ENCODE peak calls at places on chromosomes 1 and 21, in nine cellular contexts. One of them, this sample, is unnamed.

GRCh38 chr1:32536117-32536516 is 3.1 kb upstream of the ZBTB8A start:
- DNase-seq in GDM1: peak; percentile 41
- DNase-seq in cardiac muscle cell: no peak
- DNase-seq in brain microvascular endothelial cell: no peak
- DNase-seq in Panc1: no peak
- DNase-seq in astrocyte: no peak
- DNase-seq in cardiac fibroblast: no peak
- DNase-seq in naive thymus-derived CD8-positive, alpha-beta T cell: no peak
- DNase-seq in fibroblast of the aortic adventitia: no peak
- DNase-seq in this sample: no peak

GRCh38 chr1:203289281-203289981 is 15.9 kb upstream of the BTG2 start:
- DNase-seq in GDM1: no peak
- DNase-seq in cardiac muscle cell: no peak
- DNase-seq in brain microvascular endothelial cell: no peak
- DNase-seq in Panc1: no peak
- DNase-seq in astrocyte: no peak
- DNase-seq in cardiac fibroblast: no peak
- DNase-seq in naive thymus-derived CD8-positive, alpha-beta T cell: peak; percentile 91
- DNase-seq in fibroblast of the aortic adventitia: no peak
- DNase-seq in this sample: no peak

GRCh38 chr1:200409203-200409760 is 554 bp downstream of the ZNF281 start:
- DNase-seq in GDM1: no peak
- DNase-seq in cardiac muscle cell: peak; percentile 37
- DNase-seq in brain microvascular endothelial cell: peak; percentile 24
- DNase-seq in Panc1: no peak
- DNase-seq in astrocyte: peak; percentile 35
- DNase-seq in cardiac fibroblast: peak; percentile 34
- DNase-seq in naive thymus-derived CD8-positive, alpha-beta T cell: no peak
- DNase-seq in fibroblast of the aortic adventitia: peak; percentile 30
- DNase-seq in this sample: no peak

GRCh38 chr1:53341961-53342707 is 14.3 kb upstream of the LRP8 start:
- DNase-seq in GDM1: no peak
- DNase-seq in cardiac muscle cell: no peak
- DNase-seq in brain microvascular endothelial cell: no peak
- DNase-seq in Panc1: no peak
- DNase-seq in astrocyte: no peak
- DNase-seq in cardiac fibroblast: no peak
- DNase-seq in naive thymus-derived CD8-positive, alpha-beta T cell: no peak
- DNase-seq in fibroblast of the aortic adventitia: no peak
- DNase-seq in this sample: no peak

GRCh38 chr1:72011721-72012120 is 270.6 kb downstream of the NEGR1 start:
- DNase-seq in GDM1: no peak
- DNase-seq in cardiac muscle cell: peak; percentile 67
- DNase-seq in brain microvascular endothelial cell: no peak
- DNase-seq in Panc1: no peak
- DNase-seq in astrocyte: no peak
- DNase-seq in cardiac fibroblast: no peak
- DNase-seq in naive thymus-derived CD8-positive, alpha-beta T cell: no peak
- DNase-seq in fibroblast of the aortic adventitia: no peak
- DNase-seq in this sample: no peak

GRCh38 chr1:43074244-43074643 is 97.8 kb downstream of the EBNA1BP2 start:
- DNase-seq in GDM1: no peak
- DNase-seq in cardiac muscle cell: peak; percentile 49
- DNase-seq in brain microvascular endothelial cell: no peak
- DNase-seq in Panc1: no peak
- DNase-seq in astrocyte: no peak
- DNase-seq in cardiac fibroblast: no peak
- DNase-seq in naive thymus-derived CD8-positive, alpha-beta T cell: no peak
- DNase-seq in fibroblast of the aortic adventitia: no peak
- DNase-seq in this sample: no peak

GRCh38 chr1:2836333-2836970 is 35.0 kb upstream of the TTC34 start:
- DNase-seq in GDM1: no peak
- DNase-seq in cardiac muscle cell: no peak
- DNase-seq in brain microvascular endothelial cell: no peak
- DNase-seq in Panc1: no peak
- DNase-seq in astrocyte: no peak
- DNase-seq in cardiac fibroblast: no peak
- DNase-seq in naive thymus-derived CD8-positive, alpha-beta T cell: no peak
- DNase-seq in fibroblast of the aortic adventitia: no peak
- DNase-seq in this sample: no peak

GRCh38 chr1:66527688-66528087 is 6.3 kb upstream of the SGIP1 start:
- DNase-seq in GDM1: no peak
- DNase-seq in cardiac muscle cell: no peak
- DNase-seq in brain microvascular endothelial cell: peak; percentile 76
- DNase-seq in Panc1: no peak
- DNase-seq in astrocyte: peak; percentile 72
- DNase-seq in cardiac fibroblast: peak; percentile 91
- DNase-seq in naive thymus-derived CD8-positive, alpha-beta T cell: no peak
- DNase-seq in fibroblast of the aortic adventitia: peak; percentile 72
- DNase-seq in this sample: no peak

GRCh38 chr1:69572921-69573320 is 5.2 kb downstream of the LRRC7 start:
- DNase-seq in GDM1: no peak
- DNase-seq in cardiac muscle cell: no peak
- DNase-seq in brain microvascular endothelial cell: no peak
- DNase-seq in Panc1: no peak
- DNase-seq in astrocyte: no peak
- DNase-seq in cardiac fibroblast: no peak
- DNase-seq in naive thymus-derived CD8-positive, alpha-beta T cell: no peak
- DNase-seq in fibroblast of the aortic adventitia: no peak
- DNase-seq in this sample: no peak

GRCh38 chr1:94418664-94419655 is 771 bp downstream of the ABCD3 start:
- DNase-seq in GDM1: no peak
- DNase-seq in cardiac muscle cell: peak; percentile 68
- DNase-seq in brain microvascular endothelial cell: peak; percentile 32
- DNase-seq in Panc1: no peak
- DNase-seq in astrocyte: peak; percentile 38
- DNase-seq in cardiac fibroblast: peak; percentile 52
- DNase-seq in naive thymus-derived CD8-positive, alpha-beta T cell: peak; percentile 16
- DNase-seq in fibroblast of the aortic adventitia: peak; percentile 38
- DNase-seq in this sample: no peak

GRCh38 chr21:44378646-44379581 is 25.5 kb downstream of the TRPM2 start:
- DNase-seq in GDM1: no peak
- DNase-seq in cardiac muscle cell: no peak
- DNase-seq in brain microvascular endothelial cell: no peak
- DNase-seq in Panc1: no peak
- DNase-seq in astrocyte: no peak
- DNase-seq in cardiac fibroblast: no peak
- DNase-seq in naive thymus-derived CD8-positive, alpha-beta T cell: no peak
- DNase-seq in fibroblast of the aortic adventitia: no peak
- DNase-seq in this sample: no peak

GRCh38 chr1:179083031-179083345 is 1.1 kb downstream of the TOR3A start:
- DNase-seq in GDM1: no peak
- DNase-seq in cardiac muscle cell: no peak
- DNase-seq in brain microvascular endothelial cell: no peak
- DNase-seq in Panc1: no peak
- DNase-seq in astrocyte: peak; percentile 35
- DNase-seq in cardiac fibroblast: peak; percentile 41
- DNase-seq in naive thymus-derived CD8-positive, alpha-beta T cell: peak; percentile 21
- DNase-seq in fibroblast of the aortic adventitia: peak; percentile 23
- DNase-seq in this sample: no peak

GRCh38 chr21:36999131-36999898 is 7.2 kb upstream of the RIPPLY3 start:
- DNase-seq in GDM1: no peak
- DNase-seq in cardiac muscle cell: no peak
- DNase-seq in brain microvascular endothelial cell: no peak
- DNase-seq in Panc1: no peak
- DNase-seq in astrocyte: no peak
- DNase-seq in cardiac fibroblast: no peak
- DNase-seq in naive thymus-derived CD8-positive, alpha-beta T cell: no peak
- DNase-seq in fibroblast of the aortic adventitia: no peak
- DNase-seq in this sample: no peak

GRCh38 chr1:60280256-60280655 is 206.7 kb upstream of the C1orf87 start:
- DNase-seq in GDM1: no peak
- DNase-seq in cardiac muscle cell: no peak
- DNase-seq in brain microvascular endothelial cell: no peak
- DNase-seq in Panc1: no peak
- DNase-seq in astrocyte: no peak
- DNase-seq in cardiac fibroblast: peak; percentile 35
- DNase-seq in naive thymus-derived CD8-positive, alpha-beta T cell: no peak
- DNase-seq in fibroblast of the aortic adventitia: peak; percentile 71
- DNase-seq in this sample: no peak

GRCh38 chr1:118960567-118961136 is 27.5 kb downstream of the TBX15 start:
- DNase-seq in GDM1: no peak
- DNase-seq in cardiac muscle cell: no peak
- DNase-seq in brain microvascular endothelial cell: peak; percentile 84
- DNase-seq in Panc1: no peak
- DNase-seq in astrocyte: no peak
- DNase-seq in cardiac fibroblast: peak; percentile 88
- DNase-seq in naive thymus-derived CD8-positive, alpha-beta T cell: no peak
- DNase-seq in fibroblast of the aortic adventitia: peak; percentile 50
- DNase-seq in this sample: no peak

GRCh38 chr1:24109686-24110475 is 2.1 kb downstream of the MYOM3 start:
- DNase-seq in GDM1: no peak
- DNase-seq in cardiac muscle cell: no peak
- DNase-seq in brain microvascular endothelial cell: no peak
- DNase-seq in Panc1: no peak
- DNase-seq in astrocyte: no peak
- DNase-seq in cardiac fibroblast: no peak
- DNase-seq in naive thymus-derived CD8-positive, alpha-beta T cell: no peak
- DNase-seq in fibroblast of the aortic adventitia: no peak
- DNase-seq in this sample: no peak

GRCh38 chr1:204572923-204573562 is 56.8 kb downstream of the MDM4 start:
- DNase-seq in GDM1: no peak
- DNase-seq in cardiac muscle cell: no peak
- DNase-seq in brain microvascular endothelial cell: no peak
- DNase-seq in Panc1: no peak
- DNase-seq in astrocyte: no peak
- DNase-seq in cardiac fibroblast: no peak
- DNase-seq in naive thymus-derived CD8-positive, alpha-beta T cell: no peak
- DNase-seq in fibroblast of the aortic adventitia: no peak
- DNase-seq in this sample: no peak

GRCh38 chr21:30395731-30396130 is at the start of gene KRTAP13-1:
- DNase-seq in GDM1: no peak
- DNase-seq in cardiac muscle cell: no peak
- DNase-seq in brain microvascular endothelial cell: no peak
- DNase-seq in Panc1: no peak
- DNase-seq in astrocyte: no peak
- DNase-seq in cardiac fibroblast: no peak
- DNase-seq in naive thymus-derived CD8-positive, alpha-beta T cell: no peak
- DNase-seq in fibroblast of the aortic adventitia: no peak
- DNase-seq in this sample: no peak

GRCh38 chr1:16122916-16123315 is 33.0 kb downstream of the EPHA2 start:
- DNase-seq in GDM1: no peak
- DNase-seq in cardiac muscle cell: no peak
- DNase-seq in brain microvascular endothelial cell: peak; percentile 90
- DNase-seq in Panc1: no peak
- DNase-seq in astrocyte: peak; percentile 96
- DNase-seq in cardiac fibroblast: peak; percentile 85
- DNase-seq in naive thymus-derived CD8-positive, alpha-beta T cell: no peak
- DNase-seq in fibroblast of the aortic adventitia: peak; percentile 64
- DNase-seq in this sample: no peak

GRCh38 chr1:66371233-66372005 is 162.5 kb upstream of the SGIP1 start:
- DNase-seq in GDM1: no peak
- DNase-seq in cardiac muscle cell: no peak
- DNase-seq in brain microvascular endothelial cell: peak; percentile 89
- DNase-seq in Panc1: no peak
- DNase-seq in astrocyte: peak; percentile 73
- DNase-seq in cardiac fibroblast: peak; percentile 88
- DNase-seq in naive thymus-derived CD8-positive, alpha-beta T cell: no peak
- DNase-seq in fibroblast of the aortic adventitia: peak; percentile 85
- DNase-seq in this sample: no peak

GRCh38 chr1:18938707-18939070 is 17.8 kb downstream of the IFFO2 start:
- DNase-seq in GDM1: no peak
- DNase-seq in cardiac muscle cell: no peak
- DNase-seq in brain microvascular endothelial cell: no peak
- DNase-seq in Panc1: no peak
- DNase-seq in astrocyte: no peak
- DNase-seq in cardiac fibroblast: no peak
- DNase-seq in naive thymus-derived CD8-positive, alpha-beta T cell: no peak
- DNase-seq in fibroblast of the aortic adventitia: no peak
- DNase-seq in this sample: no peak

GRCh38 chr1:80392529-80392928 is 1386.0 kb upstream of the ADGRL4 start:
- DNase-seq in GDM1: no peak
- DNase-seq in cardiac muscle cell: no peak
- DNase-seq in brain microvascular endothelial cell: peak; percentile 24
- DNase-seq in Panc1: no peak
- DNase-seq in astrocyte: no peak
- DNase-seq in cardiac fibroblast: peak; percentile 82
- DNase-seq in naive thymus-derived CD8-positive, alpha-beta T cell: no peak
- DNase-seq in fibroblast of the aortic adventitia: no peak
- DNase-seq in this sample: no peak

GRCh38 chr21:28431022-28431421 is 561.7 kb downstream of the LTN1 start:
- DNase-seq in GDM1: no peak
- DNase-seq in cardiac muscle cell: no peak
- DNase-seq in brain microvascular endothelial cell: peak; percentile 42
- DNase-seq in Panc1: no peak
- DNase-seq in astrocyte: peak; percentile 54
- DNase-seq in cardiac fibroblast: peak; percentile 62
- DNase-seq in naive thymus-derived CD8-positive, alpha-beta T cell: no peak
- DNase-seq in fibroblast of the aortic adventitia: peak; percentile 65
- DNase-seq in this sample: no peak

GRCh38 chr1:7007902-7008301 is 222.6 kb downstream of the CAMTA1 start:
- DNase-seq in GDM1: no peak
- DNase-seq in cardiac muscle cell: no peak
- DNase-seq in brain microvascular endothelial cell: no peak
- DNase-seq in Panc1: no peak
- DNase-seq in astrocyte: no peak
- DNase-seq in cardiac fibroblast: no peak
- DNase-seq in naive thymus-derived CD8-positive, alpha-beta T cell: no peak
- DNase-seq in fibroblast of the aortic adventitia: no peak
- DNase-seq in this sample: no peak

GRCh38 chr1:159009704-159010361 is at the start of gene IFI16:
- DNase-seq in GDM1: peak; percentile 71
- DNase-seq in cardiac muscle cell: no peak
- DNase-seq in brain microvascular endothelial cell: peak; percentile 93
- DNase-seq in Panc1: no peak
- DNase-seq in astrocyte: peak; percentile 97
- DNase-seq in cardiac fibroblast: peak; percentile 98
- DNase-seq in naive thymus-derived CD8-positive, alpha-beta T cell: peak; percentile 74
- DNase-seq in fibroblast of the aortic adventitia: peak; percentile 98
- DNase-seq in this sample: peak; percentile 94

GRCh38 chr1:167522246-167522645 is 3.9 kb upstream of the CD247 start:
- DNase-seq in GDM1: no peak
- DNase-seq in cardiac muscle cell: no peak
- DNase-seq in brain microvascular endothelial cell: peak; percentile 97
- DNase-seq in Panc1: no peak
- DNase-seq in astrocyte: peak; percentile 54
- DNase-seq in cardiac fibroblast: peak; percentile 83
- DNase-seq in naive thymus-derived CD8-positive, alpha-beta T cell: no peak
- DNase-seq in fibroblast of the aortic adventitia: peak; percentile 42
- DNase-seq in this sample: no peak

GRCh38 chr1:224182057-224182865 is 779 bp upstream of the DEGS1 start:
- DNase-seq in GDM1: no peak
- DNase-seq in cardiac muscle cell: no peak
- DNase-seq in brain microvascular endothelial cell: no peak
- DNase-seq in Panc1: no peak
- DNase-seq in astrocyte: no peak
- DNase-seq in cardiac fibroblast: no peak
- DNase-seq in naive thymus-derived CD8-positive, alpha-beta T cell: peak; percentile 85
- DNase-seq in fibroblast of the aortic adventitia: peak; percentile 6
- DNase-seq in this sample: no peak